ENCODE peak calls at places on chromosomes 16 and 17, in nine cellular contexts. X, G, Q, W, O, F, Y, A and N are unnamed samples.

GRCh38 chr16:24075929-24076716 is 180.0 kb upstream of the CACNG3 start:
- DNase-seq in X (peak), G (peak), Q (no peak), W (no peak), O (no peak), F (no peak), Y (no peak), A (no peak), N (no peak)

GRCh38 chr17:47980516-47980915 is 9.6 kb downstream of the CDK5RAP3 start:
- DNase-seq in X (no peak), G (no peak), Q (peak), W (no peak), O (no peak), F (no peak), Y (no peak), A (no peak), N (no peak)

GRCh38 chr17:11485802-11486421 is 112.4 kb upstream of the DNAH9 start:
- DNase-seq in X (no peak), G (no peak), Q (no peak), W (no peak), O (no peak), F (no peak), Y (no peak), A (no peak), N (no peak)

GRCh38 chr17:40320771-40321501 is 12.0 kb downstream of the RARA start:
- DNase-seq in X (no peak), G (peak), Q (no peak), W (peak), O (no peak), F (no peak), Y (no peak), A (peak), N (no peak)

GRCh38 chr17:12553625-12554024 is 112.1 kb upstream of the MYOCD start:
- DNase-seq in X (no peak), G (no peak), Q (no peak), W (no peak), O (no peak), F (no peak), Y (no peak), A (no peak), N (no peak)

GRCh38 chr16:81836279-81837054 is 57.4 kb downstream of the PLCG2 start:
- DNase-seq in X (peak), G (no peak), Q (no peak), W (no peak), O (no peak), F (no peak), Y (no peak), A (no peak), N (no peak)

GRCh38 chr16:67163164-67163902 is 1.2 kb upstream of the HSF4 start:
- DNase-seq in X (no peak), G (peak), Q (peak), W (no peak), O (no peak), F (no peak), Y (peak), A (no peak), N (peak)

GRCh38 chr17:44038604-44039007 is 23.8 kb upstream of the TMEM101 start:
- DNase-seq in X (no peak), G (no peak), Q (no peak), W (no peak), O (no peak), F (no peak), Y (peak), A (no peak), N (peak)

GRCh38 chr17:32495347-32496253 is 8.8 kb downstream of the CDK5R1 start:
- DNase-seq in X (no peak), G (peak), Q (no peak), W (no peak), O (no peak), F (no peak), Y (no peak), A (no peak), N (peak)

GRCh38 chr16:529012-529575 is 1.6 kb downstream of the CAPN15 start:
- DNase-seq in X (no peak), G (peak), Q (no peak), W (no peak), O (no peak), F (no peak), Y (no peak), A (no peak), N (no peak)

GRCh38 chr16:71357681-71358080 is 842 bp upstream of the CALB2 start:
- DNase-seq in X (no peak), G (no peak), Q (no peak), W (no peak), O (no peak), F (no peak), Y (no peak), A (no peak), N (no peak)

GRCh38 chr16:11909653-11910551 is 5.9 kb downstream of the GSPT1 start:
- DNase-seq in X (no peak), G (no peak), Q (no peak), W (no peak), O (no peak), F (no peak), Y (no peak), A (no peak), N (no peak)

GRCh38 chr16:51355195-51355594 is 204.1 kb upstream of the SALL1 start:
- DNase-seq in X (no peak), G (no peak), Q (no peak), W (no peak), O (no peak), F (no peak), Y (no peak), A (no peak), N (no peak)

GRCh38 chr17:81854974-81855774 is 5.2 kb downstream of the P4HB start:
- DNase-seq in X (no peak), G (no peak), Q (no peak), W (no peak), O (no peak), F (no peak), Y (no peak), A (no peak), N (peak)

GRCh38 chr16:47806309-47806847 is 345.2 kb downstream of the PHKB start:
- DNase-seq in X (no peak), G (no peak), Q (no peak), W (no peak), O (no peak), F (no peak), Y (no peak), A (no peak), N (no peak)

GRCh38 chr16:50093607-50094570 is 28.1 kb downstream of the HEATR3 start:
- DNase-seq in X (no peak), G (no peak), Q (no peak), W (peak), O (no peak), F (no peak), Y (no peak), A (no peak), N (no peak)

GRCh38 chr17:3818786-3819185 is 17.8 kb upstream of the ITGAE start:
- DNase-seq in X (no peak), G (no peak), Q (no peak), W (no peak), O (no peak), F (peak), Y (no peak), A (no peak), N (no peak)

GRCh38 chr17:59155439-59156177 is at the start of gene PRR11:
- DNase-seq in X (no peak), G (peak), Q (peak), W (peak), O (peak), F (no peak), Y (peak), A (peak), N (peak)

GRCh38 chr17:83073389-83074063 is 5.9 kb upstream of the METRNL start:
- DNase-seq in X (no peak), G (no peak), Q (no peak), W (no peak), O (no peak), F (peak), Y (no peak), A (no peak), N (no peak)

GRCh38 chr16:66296591-66296990 is 69.9 kb upstream of the CDH5 start:
- DNase-seq in X (no peak), G (no peak), Q (no peak), W (no peak), O (no peak), F (no peak), Y (no peak), A (no peak), N (no peak)

GRCh38 chr16:25570131-25570530 is 121.6 kb upstream of the HS3ST4 start:
- DNase-seq in X (no peak), G (no peak), Q (no peak), W (no peak), O (no peak), F (no peak), Y (no peak), A (no peak), N (no peak)

GRCh38 chr17:7191571-7192270 is 12.6 kb upstream of the ASGR1 start:
- DNase-seq in X (no peak), G (peak), Q (no peak), W (no peak), O (no peak), F (no peak), Y (peak), A (no peak), N (peak)

GRCh38 chr16:27414803-27415431 is 12.9 kb downstream of the IL21R start:
- DNase-seq in X (no peak), G (no peak), Q (no peak), W (no peak), O (no peak), F (no peak), Y (no peak), A (no peak), N (no peak)

GRCh38 chr17:21373034-21373433 is 3.1 kb upstream of the KCNJ12 start:
- DNase-seq in X (no peak), G (no peak), Q (no peak), W (no peak), O (no peak), F (no peak), Y (no peak), A (no peak), N (no peak)

GRCh38 chr17:17067277-17067676 is 25.0 kb downstream of the MPRIP start:
- DNase-seq in X (no peak), G (no peak), Q (no peak), W (no peak), O (peak), F (peak), Y (no peak), A (no peak), N (no peak)

GRCh38 chr17:72683506-72684404 is 408.7 kb downstream of the SLC39A11 start:
- DNase-seq in X (no peak), G (no peak), Q (no peak), W (no peak), O (peak), F (peak), Y (no peak), A (no peak), N (no peak)

GRCh38 chr16:86029131-86029741 is 130.3 kb downstream of the IRF8 start:
- DNase-seq in X (no peak), G (no peak), Q (no peak), W (no peak), O (no peak), F (no peak), Y (peak), A (no peak), N (peak)

GRCh38 chr17:73772107-73772705 is 128.0 kb upstream of the SDK2 start:
- DNase-seq in X (no peak), G (no peak), Q (no peak), W (no peak), O (no peak), F (no peak), Y (no peak), A (no peak), N (no peak)

GRCh38 chr16:16991711-16992110 is 479.0 kb downstream of the XYLT1 start:
- DNase-seq in X (no peak), G (no peak), Q (no peak), W (no peak), O (no peak), F (no peak), Y (no peak), A (no peak), N (no peak)

GRCh38 chr16:84829168-84829965 is 9.6 kb downstream of the CRISPLD2 start:
- DNase-seq in X (no peak), G (no peak), Q (no peak), W (no peak), O (peak), F (peak), Y (no peak), A (no peak), N (no peak)

GRCh38 chr16:30895592-30896202 is 717 bp upstream of the CTF1 start:
- DNase-seq in X (no peak), G (peak), Q (no peak), W (no peak), O (no peak), F (no peak), Y (no peak), A (no peak), N (no peak)

GRCh38 chr17:82767041-82767754 is 15.3 kb downstream of the TBCD start:
- DNase-seq in X (no peak), G (peak), Q (no peak), W (peak), O (no peak), F (no peak), Y (peak), A (no peak), N (peak)

GRCh38 chr16:78836802-78837489 is 737.5 kb downstream of the WWOX start:
- DNase-seq in X (no peak), G (no peak), Q (no peak), W (no peak), O (no peak), F (no peak), Y (no peak), A (no peak), N (no peak)

GRCh38 chr16:66441586-66442375 is 14.7 kb downstream of the BEAN1 start:
- DNase-seq in X (no peak), G (no peak), Q (no peak), W (no peak), O (no peak), F (no peak), Y (no peak), A (no peak), N (no peak)

GRCh38 chr16:84443166-84443802 is 61.2 kb downstream of the MEAK7 start:
- DNase-seq in X (no peak), G (no peak), Q (no peak), W (no peak), O (no peak), F (no peak), Y (no peak), A (no peak), N (no peak)

GRCh38 chr17:7835818-7836595 is 2.0 kb downstream of the KDM6B start:
- DNase-seq in X (no peak), G (peak), Q (no peak), W (peak), O (no peak), F (peak), Y (peak), A (no peak), N (peak)

GRCh38 chr17:78272914-78273258 is 41.5 kb downstream of the TMEM235 start:
- DNase-seq in X (no peak), G (no peak), Q (no peak), W (no peak), O (no peak), F (no peak), Y (no peak), A (no peak), N (no peak)

GRCh38 chr17:55263565-55264272 is 1.0 kb upstream of the HLF start:
- DNase-seq in X (no peak), G (no peak), Q (no peak), W (no peak), O (no peak), F (no peak), Y (no peak), A (no peak), N (no peak)

GRCh38 chr16:87062569-87063442 is 254.4 kb downstream of the C16orf95 start:
- DNase-seq in X (no peak), G (peak), Q (peak), W (no peak), O (peak), F (peak), Y (peak), A (no peak), N (peak)